ENCODE peak calls at places on chromosome 16, in five cellular contexts. D is NCI-H2081, E is SW 1271, F is hippocampal formation, O is skeletal muscle cell. Q is an unnamed sample.

GRCh38 chr16:79805621-79806020 is 205.1 kb upstream of the MAF start:
- DNase-seq in E (no peak), F (no peak), O (no peak), D (no peak), Q (no peak)

GRCh38 chr16:87828071-87828971 is 41.0 kb downstream of the SLC7A5 start:
- DNase-seq in O (no peak), D (peak), E (no peak), F (no peak), Q (no peak)

GRCh38 chr16:12320298-12320706 is 343.8 kb downstream of the SNX29 start:
- DNase-seq in O (no peak), D (no peak), E (no peak), F (no peak), Q (peak)

GRCh38 chr16:25192096-25192495 is 24.7 kb upstream of the AQP8 start:
- DNase-seq in F (no peak), D (no peak), O (no peak), E (no peak), Q (no peak)

GRCh38 chr16:59632266-59632855 is 898.2 kb upstream of the GOT2 start:
- DNase-seq in D (no peak), E (no peak), F (no peak), O (peak), Q (peak)

GRCh38 chr16:84742561-84743200 is 42.9 kb downstream of the USP10 start:
- DNase-seq in E (no peak), F (no peak), D (no peak), O (no peak), Q (no peak)

GRCh38 chr16:17467923-17468540 is 2.7 kb downstream of the XYLT1 start:
- DNase-seq in E (no peak), F (peak), D (peak), O (no peak), Q (peak)

GRCh38 chr16:20727181-20727580 is 14.4 kb downstream of the THUMPD1 start:
- DNase-seq in O (no peak), D (no peak), F (no peak), E (no peak), Q (no peak)

GRCh38 chr16:2438121-2438520 is 8.9 kb downstream of the CCNF start:
- DNase-seq in D (no peak), O (no peak), E (no peak), F (no peak), Q (no peak)

GRCh38 chr16:53085539-53086450 is 31.0 kb downstream of the CHD9 start:
- DNase-seq in E (no peak), O (no peak), D (peak), F (no peak), Q (no peak)

GRCh38 chr16:75113046-75113491 is 3.5 kb downstream of the LDHD start:
- DNase-seq in D (no peak), E (no peak), F (no peak), O (no peak), Q (no peak)

GRCh38 chr16:69166221-69166833 is 20.6 kb upstream of the SNTB2 start:
- DNase-seq in O (no peak), D (no peak), E (no peak), F (no peak), Q (no peak)

GRCh38 chr16:1526608-1527555 is 6.6 kb upstream of the TMEM204 start:
- DNase-seq in E (no peak), D (no peak), O (no peak), F (no peak), Q (no peak)

GRCh38 chr16:88988980-88989791 is 12.2 kb upstream of the CBFA2T3 start:
- DNase-seq in E (no peak), F (no peak), O (no peak), D (no peak), Q (no peak)

GRCh38 chr16:73464834-73465233 is 416.9 kb upstream of the ZFHX3 start:
- DNase-seq in E (no peak), D (no peak), O (no peak), F (no peak), Q (no peak)

GRCh38 chr16:22300427-22301071 is 3.3 kb downstream of the POLR3E start:
- DNase-seq in E (no peak), D (peak), O (no peak), F (peak), Q (peak)

GRCh38 chr16:86158688-86159360 is 259.9 kb downstream of the IRF8 start:
- DNase-seq in D (no peak), E (no peak), F (no peak), O (no peak), Q (no peak)

GRCh38 chr16:88415381-88416323 is 32.9 kb downstream of the ZNF469 start:
- DNase-seq in E (no peak), D (no peak), O (no peak), F (no peak), Q (no peak)

GRCh38 chr16:84929421-84930297 is 81.7 kb downstream of the ZDHHC7 start:
- DNase-seq in F (no peak), E (no peak), O (no peak), D (no peak), Q (no peak)

GRCh38 chr16:6837722-6838121 is 494.9 kb upstream of the RBFOX1 start:
- DNase-seq in F (no peak), E (no peak), D (no peak), O (no peak), Q (no peak)

GRCh38 chr16:13968835-13969234 is 48.9 kb downstream of the ERCC4 start:
- DNase-seq in F (no peak), E (no peak), O (no peak), D (no peak), Q (no peak)

GRCh38 chr16:12339686-12340085 is 363.2 kb downstream of the SNX29 start:
- DNase-seq in D (no peak), F (no peak), O (no peak), E (no peak), Q (peak)

GRCh38 chr16:67939507-67940435 is 3.1 kb upstream of the PSMB10 start:
- DNase-seq in D (no peak), F (no peak), O (no peak), E (no peak), Q (no peak)